ENCODE peak calls at places on chromosomes 4 and X, in four cellular contexts. One of them, this sample, is unnamed.

GRCh38 chr4:30763337-30763736 is 43.2 kb downstream of the PCDH7 start:
- DNase-seq in CD4-positive, alpha-beta T cell: no peak
- DNase-seq in psoas muscle: no peak
- DNase-seq in activated T-helper 9 cell treated with anti-CD3 and anti-CD28 coated beads, Interleukin-2, amount 50 U/mL, for 16 hours: no peak
- DNase-seq in this sample: no peak

GRCh38 chr4:112648263-112649054 is 11.5 kb downstream of the LARP7 start:
- DNase-seq in activated T-helper 9 cell treated with anti-CD3 and anti-CD28 coated beads, Interleukin-2, amount 50 U/mL, for 16 hours: no peak
- DNase-seq in psoas muscle: no peak
- DNase-seq in CD4-positive, alpha-beta T cell: no peak
- DNase-seq in this sample: no peak

GRCh38 chr4:70753630-70754029 is 31.9 kb downstream of the RUFY3 start:
- DNase-seq in CD4-positive, alpha-beta T cell: no peak
- DNase-seq in psoas muscle: no peak
- DNase-seq in activated T-helper 9 cell treated with anti-CD3 and anti-CD28 coated beads, Interleukin-2, amount 50 U/mL, for 16 hours: no peak
- DNase-seq in this sample: no peak

GRCh38 chr4:166400270-166400894 is 527.3 kb downstream of the TLL1 start:
- DNase-seq in activated T-helper 9 cell treated with anti-CD3 and anti-CD28 coated beads, Interleukin-2, amount 50 U/mL, for 16 hours: no peak
- DNase-seq in psoas muscle: no peak
- DNase-seq in CD4-positive, alpha-beta T cell: no peak
- DNase-seq in this sample: no peak

GRCh38 chrX:110284159-110284558 is 33.7 kb downstream of the AMMECR1 start:
- DNase-seq in CD4-positive, alpha-beta T cell: no peak
- DNase-seq in activated T-helper 9 cell treated with anti-CD3 and anti-CD28 coated beads, Interleukin-2, amount 50 U/mL, for 16 hours: no peak
- DNase-seq in psoas muscle: no peak
- DNase-seq in this sample: no peak

GRCh38 chr4:129603241-129603931 is 507.4 kb downstream of the C4orf33 start:
- DNase-seq in psoas muscle: no peak
- DNase-seq in activated T-helper 9 cell treated with anti-CD3 and anti-CD28 coated beads, Interleukin-2, amount 50 U/mL, for 16 hours: no peak
- DNase-seq in CD4-positive, alpha-beta T cell: no peak
- DNase-seq in this sample: no peak

GRCh38 chr4:27828843-27829242 is 968.2 kb downstream of the STIM2 start:
- DNase-seq in activated T-helper 9 cell treated with anti-CD3 and anti-CD28 coated beads, Interleukin-2, amount 50 U/mL, for 16 hours: no peak
- DNase-seq in psoas muscle: no peak
- DNase-seq in CD4-positive, alpha-beta T cell: no peak
- DNase-seq in this sample: no peak

GRCh38 chrX:107659768-107660167 is 31.5 kb downstream of the PRPS1 start:
- DNase-seq in activated T-helper 9 cell treated with anti-CD3 and anti-CD28 coated beads, Interleukin-2, amount 50 U/mL, for 16 hours: no peak
- DNase-seq in psoas muscle: no peak
- DNase-seq in CD4-positive, alpha-beta T cell: no peak
- DNase-seq in this sample: no peak

GRCh38 chrX:13763489-13763888 is 28.9 kb downstream of the OFD1 start:
- DNase-seq in activated T-helper 9 cell treated with anti-CD3 and anti-CD28 coated beads, Interleukin-2, amount 50 U/mL, for 16 hours: no peak
- DNase-seq in psoas muscle: no peak
- DNase-seq in CD4-positive, alpha-beta T cell: no peak
- DNase-seq in this sample: no peak

GRCh38 chrX:46758163-46758955 is 559 bp downstream of the SLC9A7 start:
- DNase-seq in psoas muscle: no peak
- DNase-seq in activated T-helper 9 cell treated with anti-CD3 and anti-CD28 coated beads, Interleukin-2, amount 50 U/mL, for 16 hours: peak
- DNase-seq in CD4-positive, alpha-beta T cell: peak
- DNase-seq in this sample: no peak

GRCh38 chr4:186347743-186348142 is 81.8 kb downstream of the F11 start:
- DNase-seq in activated T-helper 9 cell treated with anti-CD3 and anti-CD28 coated beads, Interleukin-2, amount 50 U/mL, for 16 hours: no peak
- DNase-seq in psoas muscle: no peak
- DNase-seq in CD4-positive, alpha-beta T cell: no peak
- DNase-seq in this sample: no peak

GRCh38 chr4:108512615-108513505 is 107.5 kb upstream of the RPL34 start:
- DNase-seq in CD4-positive, alpha-beta T cell: peak
- DNase-seq in psoas muscle: no peak
- DNase-seq in activated T-helper 9 cell treated with anti-CD3 and anti-CD28 coated beads, Interleukin-2, amount 50 U/mL, for 16 hours: no peak
- DNase-seq in this sample: peak

GRCh38 chr4:131644619-131645018 is 1504.5 kb upstream of the PCDH10 start:
- DNase-seq in psoas muscle: no peak
- DNase-seq in activated T-helper 9 cell treated with anti-CD3 and anti-CD28 coated beads, Interleukin-2, amount 50 U/mL, for 16 hours: no peak
- DNase-seq in CD4-positive, alpha-beta T cell: no peak
- DNase-seq in this sample: no peak

GRCh38 chr4:58809948-58810347 is 1699.8 kb upstream of the IGFBP7 start:
- DNase-seq in activated T-helper 9 cell treated with anti-CD3 and anti-CD28 coated beads, Interleukin-2, amount 50 U/mL, for 16 hours: no peak
- DNase-seq in CD4-positive, alpha-beta T cell: no peak
- DNase-seq in psoas muscle: no peak
- DNase-seq in this sample: no peak

GRCh38 chr4:16532240-16532990 is 306.1 kb upstream of the TAPT1 start:
- DNase-seq in CD4-positive, alpha-beta T cell: no peak
- DNase-seq in activated T-helper 9 cell treated with anti-CD3 and anti-CD28 coated beads, Interleukin-2, amount 50 U/mL, for 16 hours: no peak
- DNase-seq in psoas muscle: no peak
- DNase-seq in this sample: no peak

GRCh38 chr4:82900016-82900334 is 560 bp upstream of the THAP9 start:
- DNase-seq in CD4-positive, alpha-beta T cell: no peak
- DNase-seq in psoas muscle: no peak
- DNase-seq in activated T-helper 9 cell treated with anti-CD3 and anti-CD28 coated beads, Interleukin-2, amount 50 U/mL, for 16 hours: no peak
- DNase-seq in this sample: peak

GRCh38 chr4:80295841-80296240 is 29.4 kb downstream of the FGF5 start:
- DNase-seq in psoas muscle: no peak
- DNase-seq in CD4-positive, alpha-beta T cell: no peak
- DNase-seq in activated T-helper 9 cell treated with anti-CD3 and anti-CD28 coated beads, Interleukin-2, amount 50 U/mL, for 16 hours: no peak
- DNase-seq in this sample: no peak

GRCh38 chrX:24260827-24261550 is 52.9 kb downstream of the SUPT20HL2 start:
- DNase-seq in CD4-positive, alpha-beta T cell: no peak
- DNase-seq in psoas muscle: peak
- DNase-seq in activated T-helper 9 cell treated with anti-CD3 and anti-CD28 coated beads, Interleukin-2, amount 50 U/mL, for 16 hours: no peak
- DNase-seq in this sample: peak